ENCODE peak calls at places on chromosomes 16 and 17, in five cellular contexts. G is fibroblast of pulmonary artery, J is heart left ventricle, P is cardiac muscle cell, N is heart right ventricle. A is an unnamed sample.

GRCh38 chr17:78879679-78880186 is 23.3 kb downstream of the CEP295NL start:
- DNase-seq in G (peak), J (peak), P (peak), N (peak), A (no peak)

GRCh38 chr16:51326131-51326856 is 175.2 kb upstream of the SALL1 start:
- DNase-seq in G (peak), J (no peak), P (peak), N (no peak), A (no peak)

GRCh38 chr17:349666-350065 is 2.9 kb downstream of the RPH3AL start:
- DNase-seq in G (no peak), J (no peak), P (peak), N (no peak), A (no peak)

GRCh38 chr16:2964416-2965223 is 545 bp downstream of the KREMEN2 start:
- DNase-seq in G (no peak), J (peak), P (no peak), N (no peak), A (peak)

GRCh38 chr17:75693500-75694481 is 26.7 kb downstream of the SAP30BP start:
- DNase-seq in G (peak), J (peak), P (peak), N (peak), A (no peak)

GRCh38 chr17:4849011-4849536 is 15.9 kb downstream of the MINK1 start:
- DNase-seq in G (no peak), J (no peak), P (no peak), N (no peak), A (no peak)

GRCh38 chr16:84084570-84085270 is 32.0 kb downstream of the MBTPS1 start:
- DNase-seq in G (peak), J (peak), P (peak), N (peak), A (peak)

GRCh38 chr16:79372504-79373184 is 227.9 kb downstream of the MAF start:
- DNase-seq in G (peak), J (no peak), P (peak), N (no peak), A (no peak)

GRCh38 chr16:20897253-20897896 is 2.8 kb downstream of the DCUN1D3 start:
- DNase-seq in G (peak), J (no peak), P (peak), N (no peak), A (no peak)

GRCh38 chr17:40090234-40091111 is 9.9 kb downstream of the NR1D1 start:
- DNase-seq in G (no peak), J (peak), P (no peak), N (no peak), A (no peak)

GRCh38 chr16:20849587-20850390 is 43.5 kb downstream of the REXO5 start:
- DNase-seq in G (peak), J (peak), P (peak), N (peak), A (peak)

GRCh38 chr17:9247401-9247938 is 226.2 kb downstream of the NTN1 start:
- DNase-seq in G (no peak), J (no peak), P (no peak), N (no peak), A (no peak)

GRCh38 chr16:85011846-85012284 is 530 bp upstream of the ZDHHC7 start:
- DNase-seq in G (no peak), J (no peak), P (no peak), N (no peak), A (no peak)

GRCh38 chr17:41057547-41057946 is 2.4 kb downstream of the KRTAP2-3 start:
- DNase-seq in G (no peak), J (no peak), P (no peak), N (no peak), A (no peak)

GRCh38 chr17:51422634-51423033 is 162.3 kb downstream of the UTP18 start:
- DNase-seq in G (no peak), J (no peak), P (no peak), N (no peak), A (no peak)

GRCh38 chr16:84404936-84405640 is 36.8 kb downstream of the ATP2C2 start:
- DNase-seq in G (no peak), J (no peak), P (no peak), N (no peak), A (no peak)

GRCh38 chr17:79220201-79220714 is 145.6 kb downstream of the ENGASE start:
- DNase-seq in G (no peak), J (no peak), P (no peak), N (no peak), A (no peak)

GRCh38 chr16:48210747-48211146 is 33.4 kb upstream of the LONP2 start:
- DNase-seq in G (no peak), J (no peak), P (no peak), N (no peak), A (no peak)

GRCh38 chr16:62038646-62039045 is 2.4 kb upstream of the CDH8 start:
- DNase-seq in G (no peak), J (no peak), P (no peak), N (no peak), A (no peak)

GRCh38 chr17:3401786-3402185 is 3.6 kb upstream of the OR1E1 start:
- DNase-seq in G (no peak), J (no peak), P (no peak), N (no peak), A (no peak)

GRCh38 chr17:34519286-34519685 is 60.1 kb upstream of the TMEM132E start:
- DNase-seq in G (no peak), J (no peak), P (peak), N (no peak), A (no peak)

GRCh38 chr16:71929048-71929447 is 33.7 kb downstream of the IST1 start:
- DNase-seq in G (peak), J (peak), P (peak), N (no peak), A (no peak)

GRCh38 chr16:73390936-73391335 is 343.0 kb upstream of the ZFHX3 start:
- DNase-seq in G (no peak), J (no peak), P (no peak), N (no peak), A (no peak)

GRCh38 chr17:10105513-10106001 is 92.8 kb downstream of the GAS7 start:
- DNase-seq in G (peak), J (peak), P (peak), N (no peak), A (no peak)

GRCh38 chr16:154223-155030 is 2.0 kb downstream of the HBZ start:
- DNase-seq in G (peak), J (no peak), P (peak), N (no peak), A (no peak)

GRCh38 chr17:83143817-83144231 is 64.4 kb downstream of the METRNL start:
- DNase-seq in G (no peak), J (no peak), P (no peak), N (no peak), A (no peak)

GRCh38 chr17:57895382-57896060 is 45.7 kb upstream of the MRPS23 start:
- DNase-seq in G (peak), J (peak), P (no peak), N (peak), A (no peak)

GRCh38 chr16:86319871-86320270 is 190.5 kb upstream of the FOXF1 start:
- DNase-seq in G (no peak), J (no peak), P (peak), N (no peak), A (no peak)

GRCh38 chr17:44878627-44879221 is 20.5 kb downstream of the EFTUD2 start:
- DNase-seq in G (peak), J (no peak), P (peak), N (no peak), A (no peak)

GRCh38 chr16:68644303-68644702 is 807 bp upstream of the CDH3 start:
- DNase-seq in G (no peak), J (no peak), P (no peak), N (no peak), A (no peak)

GRCh38 chr17:5419959-5420653 is at the start of gene RPAIN:
- DNase-seq in G (peak), J (peak), P (peak), N (peak), A (peak)

GRCh38 chr16:86668136-86668535 is 89.8 kb downstream of the FOXL1 start:
- DNase-seq in G (peak), J (peak), P (peak), N (no peak), A (no peak)

GRCh38 chr16:30399435-30400186 is 4.4 kb downstream of the ZNF48 start:
- DNase-seq in G (no peak), J (no peak), P (no peak), N (no peak), A (no peak)

GRCh38 chr17:30395398-30396022 is 16.8 kb downstream of the CPD start:
- DNase-seq in G (no peak), J (no peak), P (no peak), N (no peak), A (no peak)

GRCh38 chr17:13765701-13766100 is 164.0 kb upstream of the HS3ST3A1 start:
- DNase-seq in G (no peak), J (peak), P (no peak), N (no peak), A (no peak)

GRCh38 chr17:1561420-1562177 is 993 bp downstream of the PITPNA start:
- DNase-seq in G (peak), J (no peak), P (peak), N (peak), A (peak)

GRCh38 chr16:72848759-72849664 is 198.9 kb downstream of the ZFHX3 start:
- DNase-seq in G (peak), J (peak), P (peak), N (peak), A (no peak)

GRCh38 chr17:28317965-28318758 is 838 bp upstream of the TMEM97 start:
- DNase-seq in G (no peak), J (no peak), P (peak), N (no peak), A (peak)

GRCh38 chr16:64738321-64738960 is 383.4 kb downstream of the CDH11 start:
- DNase-seq in G (peak), J (no peak), P (peak), N (no peak), A (no peak)

GRCh38 chr17:27446569-27447301 is 9.5 kb upstream of the KSR1 start:
- DNase-seq in G (peak), J (no peak), P (peak), N (no peak), A (no peak)

GRCh38 chr16:14003119-14003570 is 68.0 kb upstream of the MRTFB start:
- DNase-seq in G (peak), J (peak), P (peak), N (peak), A (no peak)
- TF ChIP-seq CTCF in G (peak), J (no peak), P (no peak), N (no peak), A (peak)

GRCh38 chr17:48104440-48104839 is 3.1 kb upstream of the SNX11 start:
- DNase-seq in G (no peak), J (no peak), P (no peak), N (no peak), A (no peak)

GRCh38 chr17:48106802-48107136 is 797 bp upstream of the SNX11 start:
- DNase-seq in G (no peak), J (no peak), P (no peak), N (no peak), A (no peak)

GRCh38 chr17:48110722-48111121 is 3.2 kb downstream of the SNX11 start:
- DNase-seq in G (no peak), J (no peak), P (no peak), N (no peak), A (no peak)

GRCh38 chr17:48103379-48103715 is 2.1 kb upstream of the CBX1 start:
- DNase-seq in G (no peak), J (no peak), P (no peak), N (no peak), A (no peak)

DNA sequence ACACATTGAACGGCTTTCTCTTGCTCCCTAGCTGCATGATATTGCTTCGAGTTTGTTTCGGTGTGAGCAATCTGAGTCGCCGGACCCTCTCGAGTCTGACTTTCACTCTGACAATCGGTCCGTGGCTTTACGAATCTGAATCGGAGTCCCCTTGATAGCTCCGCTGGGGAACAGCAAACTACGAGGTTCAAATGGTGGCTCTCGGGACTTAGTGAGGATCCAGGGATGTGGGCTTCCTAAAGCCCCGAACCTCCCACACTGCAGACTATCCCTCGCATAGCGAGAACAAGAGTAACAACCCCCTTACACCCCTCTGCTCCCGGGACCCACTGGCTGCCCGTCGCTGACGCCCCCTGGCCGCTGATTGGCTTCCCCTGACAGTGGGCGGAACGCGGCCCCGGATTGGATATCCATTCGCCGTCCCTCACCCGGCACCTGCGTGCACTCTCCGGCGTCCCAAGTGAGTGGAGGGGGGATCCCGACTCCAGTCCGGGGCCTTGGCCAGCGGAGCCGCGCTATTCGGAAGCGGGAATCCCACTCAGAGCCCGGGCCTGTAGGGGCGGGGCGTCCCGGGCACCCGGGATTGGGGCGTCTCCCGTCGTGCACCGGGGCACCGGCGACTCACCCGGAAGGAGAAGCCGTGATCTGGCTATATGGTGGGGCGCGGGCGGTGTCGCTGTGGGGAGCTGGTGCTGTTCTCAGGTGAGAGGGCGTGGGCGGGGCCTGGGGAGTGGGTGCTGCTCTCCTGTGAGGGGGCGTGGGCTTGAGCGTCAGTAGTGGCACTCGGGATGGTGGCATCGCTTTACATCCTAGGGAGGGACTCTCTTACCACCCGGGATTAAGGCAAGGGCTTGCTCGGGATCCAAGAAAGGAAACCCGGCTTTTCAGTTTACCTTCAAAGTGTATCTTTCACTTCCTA is at the start of gene SNX11:
- DNase-seq in G (peak), J (peak), P (peak), N (peak), A (peak)
- TF ChIP-seq CTCF in G (no peak), J (no peak), P (no peak), N (peak), A (no peak)

GRCh38 chr16:14283786-14284185 is 212.7 kb downstream of the MRTFB start:
- DNase-seq in G (no peak), J (no peak), P (no peak), N (no peak), A (no peak)

GRCh38 chr16:14284371-14284770 is 213.3 kb downstream of the MRTFB start:
- DNase-seq in G (no peak), J (no peak), P (no peak), N (no peak), A (no peak)

GRCh38 chr16:14286381-14287230 is 215.5 kb downstream of the MRTFB start:
- DNase-seq in G (peak), J (no peak), P (no peak), N (no peak), A (no peak)

GRCh38 chr16:14285542-14286380 is 214.6 kb downstream of the MRTFB start:
- DNase-seq in G (peak), J (peak), P (peak), N (peak), A (peak)

DNA sequence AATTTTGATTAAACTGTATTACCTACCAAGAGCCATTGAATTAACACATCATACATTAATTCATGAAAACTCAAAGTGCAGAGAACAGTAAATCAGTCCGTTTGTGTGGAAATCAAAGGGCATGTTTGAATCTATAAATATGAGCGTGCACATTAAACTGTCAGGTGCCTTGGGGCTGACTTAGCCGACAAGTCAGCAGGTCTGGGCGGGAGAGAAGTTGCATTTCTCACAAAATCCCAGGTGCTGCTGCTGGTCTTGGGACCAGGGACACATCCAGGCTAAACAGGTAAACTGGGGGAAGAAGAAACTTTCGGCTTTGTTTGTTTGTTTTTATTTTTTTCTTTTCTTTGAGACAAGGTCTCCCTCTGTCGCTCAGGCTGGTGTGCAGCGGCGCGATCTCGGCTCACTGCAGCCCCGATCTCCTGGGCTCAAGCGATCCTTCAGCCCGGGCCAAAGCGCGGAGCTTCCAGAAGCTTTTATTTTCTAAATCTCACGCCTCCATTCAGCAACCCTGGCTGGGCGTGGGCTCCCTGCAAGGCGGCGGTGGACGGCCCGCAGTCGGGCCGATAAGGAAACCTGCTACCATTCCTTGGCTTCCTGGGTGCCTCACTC is 213.9 kb downstream of the MRTFB start:
- DNase-seq in G (peak), J (no peak), P (peak), N (no peak), A (no peak)
- TF ChIP-seq CTCF in G (peak), J (peak), P (peak), N (no peak), A (no peak)

GRCh38 chr17:16923097-16923903 is 48.6 kb downstream of the TNFRSF13B start:
- DNase-seq in G (no peak), J (no peak), P (no peak), N (no peak), A (no peak)
- TF ChIP-seq CTCF in G (no peak), J (no peak), P (no peak), N (no peak), A (no peak)

A was measured in progenitor cell of endocrine pancreas.